ENCODE peak calls at places on chromosomes 7 and 10, in nine cellular contexts. D, J, K, Q, O, N, M, Y and I are unnamed samples.

GRCh38 chr7:45978010-45978681 is 57.1 kb upstream of the IGFBP3 start:
- DNase-seq in M (no peak), D (peak; percentile 21), K (no peak), Y (no peak), J (peak; percentile 88), Q (no peak), N (peak; percentile 76), O (no peak), I (no peak)

GRCh38 chr10:47403401-47404318 is 19.6 kb upstream of the ZNF488 start:
- DNase-seq in K (no peak), J (peak; percentile 15), Q (no peak), M (no peak), Y (no peak), D (no peak), N (peak; percentile 54), O (no peak), I (no peak)

GRCh38 chr7:134458341-134458805 is 527 bp downstream of the AKR1B1 start:
- DNase-seq in O (peak; percentile 56), N (peak; percentile 76), K (peak; percentile 47), Y (peak; percentile 76), D (peak; percentile 51), M (peak; percentile 66), J (peak; percentile 41), Q (peak; percentile 49), I (peak; percentile 54)

GRCh38 chr7:19567011-19567410 is 141.8 kb downstream of the POLR1F start:
- DNase-seq in M (no peak), J (no peak), Q (no peak), N (no peak), D (no peak), K (no peak), Y (no peak), O (no peak), I (no peak)

GRCh38 chr7:97555845-97556431 is 175.9 kb upstream of the TAC1 start:
- DNase-seq in M (no peak), J (no peak), Q (no peak), Y (no peak), N (no peak), D (no peak), K (no peak), O (no peak), I (no peak)

GRCh38 chr10:22792161-22792560 is 77.8 kb upstream of the PIP4K2A start:
- DNase-seq in D (no peak), K (no peak), N (no peak), Y (no peak), O (no peak), Q (no peak), J (no peak), M (no peak), I (no peak)

GRCh38 chr10:132438091-132439024 is 41.4 kb downstream of the PWWP2B start:
- DNase-seq in M (no peak), Q (no peak), J (no peak), N (no peak), K (peak; percentile 21), D (no peak), Y (no peak), O (no peak), I (peak; percentile 66)

GRCh38 chr7:69656890-69657289 is 58.6 kb downstream of the AUTS2 start:
- DNase-seq in K (no peak), Q (no peak), Y (peak; percentile 52), M (no peak), D (no peak), N (no peak), J (no peak), O (no peak), I (no peak)

GRCh38 chr7:131159961-131160361 is 167.7 kb upstream of the MKLN1 start:
- DNase-seq in O (no peak), Y (no peak), J (peak; percentile 66), M (no peak), Q (no peak), N (no peak), D (no peak), K (no peak), I (no peak)

GRCh38 chr10:56139405-56139804 is 221.7 kb downstream of the ZWINT start:
- DNase-seq in J (no peak), O (no peak), K (no peak), M (no peak), Q (no peak), N (no peak), D (no peak), Y (no peak), I (no peak)

DNA sequence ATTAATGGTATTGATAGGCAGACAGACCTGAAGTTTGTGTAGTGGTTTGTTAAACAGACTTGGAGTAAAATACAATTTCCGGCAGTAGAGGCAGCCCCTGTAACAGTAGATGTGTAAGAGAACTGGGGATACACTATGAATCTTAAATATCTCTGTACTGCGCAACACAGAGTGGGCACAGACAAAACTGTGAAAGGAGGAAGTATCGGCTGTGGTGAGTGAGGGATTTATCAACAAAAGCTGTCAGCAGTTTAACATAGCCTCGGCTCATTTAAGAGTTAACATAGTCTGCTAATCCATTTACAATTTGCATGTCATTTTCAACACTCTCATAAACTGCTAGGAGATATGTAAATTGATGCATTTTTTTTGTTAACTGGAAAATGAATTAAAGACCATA is 225.3 kb downstream of the ZWINT start:
- DNase-seq in Q (no peak), O (no peak), J (no peak), N (no peak), Y (no peak), M (no peak), K (no peak), D (no peak), I (no peak)
- H3K36me3 ChIP-seq in Q (no peaks in the 10 kb centered on the region), O (no peaks in the 10 kb centered on the region), J (no peaks in the 10 kb centered on the region), N (no peaks in the 10 kb centered on the region), Y (no peaks in the 10 kb centered on the region), M (no peaks in the 10 kb centered on the region), K (no peaks in the 10 kb centered on the region), D (no peaks in the 10 kb centered on the region), I (no peaks in the 10 kb centered on the region)

GRCh38 chr7:108453320-108453719 is 2.9 kb downstream of the NRCAM start:
- DNase-seq in D (no peak), Q (no peak), M (no peak), N (no peak), Y (no peak), K (no peak), O (no peak), J (no peak), I (no peak)

GRCh38 chr7:108455524-108455832 is 758 bp downstream of the NRCAM start:
- DNase-seq in K (peak; percentile 68), D (no peak), N (no peak), Q (peak; percentile 9), M (no peak), O (no peak), Y (no peak), J (no peak), I (peak; percentile 68)

GRCh38 chr7:108455833-108456677 is at the start of gene NRCAM:
- DNase-seq in J (peak; percentile 46), N (no peak), K (peak; percentile 88), O (peak; percentile 51), Q (peak; percentile 48), Y (peak; percentile 97), M (no peak), D (peak; percentile 85), I (peak; percentile 44)

GRCh38 chr7:108454317-108454673 is 1.9 kb downstream of the NRCAM start:
- DNase-seq in Q (no peak), O (no peak), J (no peak), D (no peak), N (no peak), M (no peak), Y (no peak), K (no peak), I (no peak)

DNA sequence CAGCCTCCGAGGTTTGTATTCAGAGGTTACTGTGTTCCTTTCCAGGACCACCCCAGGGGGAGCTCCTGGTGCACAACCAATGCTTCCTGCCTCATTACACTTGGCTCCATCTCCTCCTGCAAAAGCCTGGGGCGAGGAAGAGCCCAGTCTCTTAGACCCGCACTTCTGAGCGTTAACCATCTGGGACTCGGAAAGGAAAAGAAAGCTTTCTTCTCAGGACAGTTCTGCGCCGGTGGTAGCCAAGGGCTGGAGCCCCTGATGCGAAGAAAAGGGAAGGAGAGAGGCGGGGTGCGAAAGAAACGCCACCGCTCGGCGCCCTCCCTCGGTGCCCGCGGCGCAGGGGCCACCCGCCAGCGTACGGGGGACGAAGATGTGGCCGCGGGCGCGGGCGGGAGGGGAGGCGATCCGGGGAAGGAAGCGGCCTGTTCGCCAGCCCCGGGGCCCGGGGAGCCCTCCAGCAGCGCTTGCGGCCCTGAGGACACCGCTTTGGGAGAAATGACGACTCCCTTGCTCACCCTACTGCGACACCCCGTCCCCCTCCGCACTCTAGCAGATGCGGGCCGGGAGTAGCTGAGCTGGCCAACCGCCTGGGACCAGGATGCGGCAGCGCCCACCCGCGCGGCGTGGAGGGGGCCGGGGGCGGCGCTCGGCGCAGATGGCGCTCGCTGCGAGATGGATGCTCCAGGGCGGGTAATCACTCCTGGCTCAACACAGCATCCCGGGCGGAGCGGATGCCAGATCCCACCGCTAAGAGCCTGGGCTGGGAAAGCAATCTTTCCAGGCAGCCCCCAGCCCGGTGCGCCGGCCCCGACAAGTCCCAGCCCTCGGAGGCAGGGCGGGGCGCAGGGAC is 1.3 kb downstream of the NRCAM start:
- DNase-seq in N (no peak), O (peak; percentile 42), M (no peak), J (peak; percentile 44), D (no peak), Q (no peak), Y (peak; percentile 78), K (peak; percentile 46), I (peak; percentile 72)
- H3K27me3 ChIP-seq in N (peaks cover 48% of the 10 kb centered on the region), O (peaks cover 45% of the 10 kb centered on the region), M (peaks cover 13% of the 10 kb centered on the region), J (peaks cover 21% of the 10 kb centered on the region), D (peaks cover 12% of the 10 kb centered on the region), Q (no peaks in the 10 kb centered on the region), Y (no peaks in the 10 kb centered on the region), K (no peaks in the 10 kb centered on the region), I (peaks cover 43% of the 10 kb centered on the region)

DNA sequence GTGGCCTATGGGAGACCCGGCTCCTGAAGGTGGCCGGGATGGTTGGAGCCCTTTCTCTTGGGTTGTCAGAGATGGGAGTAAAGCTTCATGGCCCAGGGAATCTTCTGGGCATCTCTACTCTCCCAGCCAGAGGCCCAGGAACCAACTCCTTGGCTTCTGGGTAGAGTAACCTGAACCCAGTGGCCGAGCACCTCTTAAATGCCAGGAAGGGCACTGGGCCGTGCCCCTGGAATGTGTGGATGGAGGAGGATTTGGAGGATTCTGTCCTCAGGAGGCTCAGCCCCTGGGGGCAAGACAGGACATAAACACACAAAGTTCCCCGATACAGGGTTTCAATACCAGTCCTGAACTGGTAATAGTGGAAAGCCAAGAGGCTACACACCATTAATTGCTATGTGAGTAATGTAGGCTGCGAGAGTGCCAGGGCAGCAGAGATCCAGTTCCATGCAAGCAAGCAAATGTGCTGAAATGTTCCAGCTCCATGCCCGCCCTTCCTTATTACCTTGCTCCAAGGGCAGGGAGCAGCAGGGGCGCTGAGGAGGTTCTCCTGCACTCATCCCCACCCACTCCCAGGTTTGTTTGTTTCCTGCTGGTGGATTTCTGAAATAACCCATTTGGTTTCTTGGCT is 1.2 kb downstream of the PALD1 start:
- DNase-seq in N (no peak), M (no peak), D (no peak), Q (no peak), J (no peak), Y (no peak), O (no peak), K (no peak), I (no peak)
- H3K4me3 ChIP-seq in N (peak overlapping the region; percentile 76), M (peak overlapping the region; percentile 77), D (no peak overlapping the region), Q (peak overlapping the region; percentile 37), J (no peak overlapping the region), Y (no peak overlapping the region), O (peak overlapping the region; percentile 71), K (no peak overlapping the region), I (no peak overlapping the region)

DNA sequence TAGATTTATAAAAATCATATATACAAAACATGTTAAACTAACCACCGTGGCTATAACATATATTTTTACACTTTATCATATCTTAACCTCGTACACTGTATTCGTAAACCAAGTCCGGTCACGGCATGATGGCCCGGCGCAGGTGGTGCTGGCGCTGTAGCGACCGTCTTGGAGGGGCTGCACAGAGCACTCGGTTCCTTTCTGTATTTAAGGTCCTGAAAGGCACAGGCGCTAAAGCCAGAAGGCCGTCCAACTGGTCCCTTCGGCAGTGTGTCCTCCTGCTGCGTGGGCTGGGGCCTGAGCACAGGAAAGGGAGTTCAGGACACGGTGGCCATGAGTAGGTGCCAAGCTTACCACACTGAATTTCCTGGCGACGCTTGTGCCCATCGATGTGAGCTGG is 33.8 kb downstream of the AMZ1 start:
- DNase-seq in M (no peak), J (no peak), O (peak; percentile 35), Y (no peak), N (no peak), Q (no peak), K (no peak), D (no peak), I (peak; percentile 72)
- H3K36me3 ChIP-seq in M (peaks cover 6% of the 10 kb centered on the region), J (peaks cover 16% of the 10 kb centered on the region), O (peaks cover 26% of the 10 kb centered on the region), Y (peaks cover 12% of the 10 kb centered on the region), N (peaks cover 22% of the 10 kb centered on the region), Q (no peaks in the 10 kb centered on the region), K (no peaks in the 10 kb centered on the region), D (peaks cover 18% of the 10 kb centered on the region), I (peaks cover 38% of the 10 kb centered on the region)